ENCODE peak calls at places on chromosomes 1 and 21, in ten cellular contexts. One of them, this sample, is unnamed.

GRCh38 chr1:233033366-233033765 is 83.0 kb downstream of the NTPCR start:
- DNase-seq in GM06990: no peak
- DNase-seq in coronary artery: no peak
- DNase-seq in tibial nerve: no peak
- DNase-seq in uterus: no peak
- DNase-seq in adrenal gland: no peak
- DNase-seq in colonic mucosa: no peak
- DNase-seq in cardiac muscle cell: peak
- DNase-seq in neural progenitor cell: no peak
- DNase-seq in foreskin fibroblast: peak
- DNase-seq in this sample: no peak

GRCh38 chr1:29584362-29584761 is 348.0 kb downstream of the PTPRU start:
- DNase-seq in coronary artery: peak
- DNase-seq in foreskin fibroblast: no peak
- DNase-seq in tibial nerve: no peak
- DNase-seq in neural progenitor cell: no peak
- DNase-seq in GM06990: no peak
- DNase-seq in colonic mucosa: no peak
- DNase-seq in adrenal gland: no peak
- DNase-seq in uterus: no peak
- DNase-seq in cardiac muscle cell: no peak
- DNase-seq in this sample: no peak

GRCh38 chr1:201385299-201385891 is 7.9 kb upstream of the TNNT2 start:
- DNase-seq in neural progenitor cell: peak
- DNase-seq in tibial nerve: no peak
- DNase-seq in GM06990: no peak
- DNase-seq in colonic mucosa: peak
- DNase-seq in cardiac muscle cell: peak
- DNase-seq in coronary artery: no peak
- DNase-seq in foreskin fibroblast: peak
- DNase-seq in adrenal gland: no peak
- DNase-seq in uterus: no peak
- DNase-seq in this sample: peak

GRCh38 chr1:75529488-75529887 is 81.4 kb downstream of the SLC44A5 start:
- DNase-seq in neural progenitor cell: peak
- DNase-seq in foreskin fibroblast: no peak
- DNase-seq in uterus: no peak
- DNase-seq in adrenal gland: no peak
- DNase-seq in cardiac muscle cell: peak
- DNase-seq in colonic mucosa: no peak
- DNase-seq in tibial nerve: no peak
- DNase-seq in GM06990: no peak
- DNase-seq in coronary artery: no peak
- DNase-seq in this sample: no peak

GRCh38 chr1:240820816-240821215 is 208.9 kb upstream of the GREM2 start:
- DNase-seq in colonic mucosa: no peak
- DNase-seq in adrenal gland: no peak
- DNase-seq in foreskin fibroblast: no peak
- DNase-seq in cardiac muscle cell: no peak
- DNase-seq in tibial nerve: no peak
- DNase-seq in uterus: no peak
- DNase-seq in coronary artery: no peak
- DNase-seq in neural progenitor cell: no peak
- DNase-seq in GM06990: peak
- DNase-seq in this sample: no peak

GRCh38 chr1:217425528-217425927 is 205.4 kb downstream of the GPATCH2 start:
- DNase-seq in adrenal gland: no peak
- DNase-seq in cardiac muscle cell: peak
- DNase-seq in coronary artery: no peak
- DNase-seq in foreskin fibroblast: peak
- DNase-seq in tibial nerve: no peak
- DNase-seq in uterus: no peak
- DNase-seq in GM06990: no peak
- DNase-seq in neural progenitor cell: peak
- DNase-seq in colonic mucosa: no peak
- DNase-seq in this sample: no peak

GRCh38 chr21:29334717-29335428 is 36.2 kb downstream of the BACH1 start:
- DNase-seq in cardiac muscle cell: peak
- DNase-seq in coronary artery: no peak
- DNase-seq in colonic mucosa: no peak
- DNase-seq in foreskin fibroblast: peak
- DNase-seq in GM06990: no peak
- DNase-seq in uterus: no peak
- DNase-seq in adrenal gland: no peak
- DNase-seq in neural progenitor cell: no peak
- DNase-seq in tibial nerve: no peak
- DNase-seq in this sample: no peak

GRCh38 chr1:217205578-217205977 is 425.3 kb downstream of the GPATCH2 start:
- DNase-seq in uterus: no peak
- DNase-seq in cardiac muscle cell: no peak
- DNase-seq in colonic mucosa: no peak
- DNase-seq in tibial nerve: no peak
- DNase-seq in foreskin fibroblast: no peak
- DNase-seq in neural progenitor cell: no peak
- DNase-seq in GM06990: no peak
- DNase-seq in coronary artery: no peak
- DNase-seq in adrenal gland: no peak
- DNase-seq in this sample: no peak

GRCh38 chr1:116448785-116449385 is 75.8 kb downstream of the ATP1A1 start:
- DNase-seq in coronary artery: no peak
- DNase-seq in tibial nerve: no peak
- DNase-seq in GM06990: no peak
- DNase-seq in foreskin fibroblast: peak
- DNase-seq in colonic mucosa: no peak
- DNase-seq in cardiac muscle cell: peak
- DNase-seq in adrenal gland: no peak
- DNase-seq in neural progenitor cell: no peak
- DNase-seq in uterus: no peak
- DNase-seq in this sample: no peak

GRCh38 chr1:212700892-212701819 is 1.5 kb upstream of the BATF3 start:
- DNase-seq in cardiac muscle cell: peak
- DNase-seq in foreskin fibroblast: peak
- DNase-seq in GM06990: no peak
- DNase-seq in uterus: peak
- DNase-seq in adrenal gland: peak
- DNase-seq in coronary artery: no peak
- DNase-seq in neural progenitor cell: peak
- DNase-seq in colonic mucosa: peak
- DNase-seq in tibial nerve: no peak
- DNase-seq in this sample: peak

GRCh38 chr1:29186252-29186651 is 4.6 kb upstream of the SRSF4 start:
- DNase-seq in GM06990: no peak
- DNase-seq in tibial nerve: no peak
- DNase-seq in neural progenitor cell: no peak
- DNase-seq in cardiac muscle cell: no peak
- DNase-seq in foreskin fibroblast: peak
- DNase-seq in uterus: no peak
- DNase-seq in colonic mucosa: no peak
- DNase-seq in coronary artery: no peak
- DNase-seq in adrenal gland: no peak
- DNase-seq in this sample: no peak

GRCh38 chr1:155976913-155977606 is 1.3 kb downstream of the ARHGEF2 start:
- DNase-seq in neural progenitor cell: no peak
- DNase-seq in GM06990: no peak
- DNase-seq in colonic mucosa: no peak
- DNase-seq in tibial nerve: no peak
- DNase-seq in uterus: no peak
- DNase-seq in adrenal gland: no peak
- DNase-seq in foreskin fibroblast: no peak
- DNase-seq in cardiac muscle cell: no peak
- DNase-seq in coronary artery: no peak
- DNase-seq in this sample: no peak

GRCh38 chr21:41781047-41781405 is 14.2 kb upstream of the RIPK4 start:
- DNase-seq in neural progenitor cell: no peak
- DNase-seq in adrenal gland: no peak
- DNase-seq in foreskin fibroblast: no peak
- DNase-seq in tibial nerve: no peak
- DNase-seq in GM06990: no peak
- DNase-seq in coronary artery: no peak
- DNase-seq in colonic mucosa: no peak
- DNase-seq in uterus: no peak
- DNase-seq in cardiac muscle cell: no peak
- DNase-seq in this sample: no peak

DNA sequence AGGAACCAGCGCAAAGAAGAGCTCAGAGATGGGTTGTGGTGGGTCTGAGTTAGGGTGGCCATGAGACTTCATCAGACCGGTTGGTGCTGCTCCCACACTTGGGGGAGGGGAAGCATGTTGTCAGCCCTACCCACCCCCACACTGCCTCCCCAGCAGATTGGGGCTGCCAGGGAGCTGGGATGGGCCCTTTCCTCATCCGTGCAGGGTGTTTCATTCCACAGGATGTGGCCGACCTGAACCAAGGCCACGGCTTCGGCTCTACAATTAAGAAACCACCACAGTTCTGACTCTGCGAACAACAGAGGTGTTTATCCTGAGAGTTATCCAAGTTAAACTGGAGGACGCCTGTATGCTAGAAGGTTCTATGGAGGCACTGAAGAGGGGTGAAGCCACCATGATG is 171.2 kb downstream of the ETS2 start:
- DNase-seq in adrenal gland: no peak
- DNase-seq in uterus: no peak
- DNase-seq in GM06990: no peak
- DNase-seq in cardiac muscle cell: no peak
- DNase-seq in coronary artery: no peak
- DNase-seq in colonic mucosa: no peak
- DNase-seq in neural progenitor cell: no peak
- DNase-seq in tibial nerve: no peak
- DNase-seq in foreskin fibroblast: no peak
- DNase-seq in this sample: no peak
- TF ChIP-seq CTCF in adrenal gland: no peak
- TF ChIP-seq CTCF in uterus: no peak
- TF ChIP-seq CTCF in GM06990: no peak
- TF ChIP-seq CTCF in cardiac muscle cell: no peak
- TF ChIP-seq CTCF in coronary artery: no peak
- TF ChIP-seq CTCF in colonic mucosa: no peak
- TF ChIP-seq CTCF in neural progenitor cell: no peak
- TF ChIP-seq CTCF in tibial nerve: no peak
- TF ChIP-seq CTCF in foreskin fibroblast: no peak
- TF ChIP-seq CTCF in this sample: no peak

DNA sequence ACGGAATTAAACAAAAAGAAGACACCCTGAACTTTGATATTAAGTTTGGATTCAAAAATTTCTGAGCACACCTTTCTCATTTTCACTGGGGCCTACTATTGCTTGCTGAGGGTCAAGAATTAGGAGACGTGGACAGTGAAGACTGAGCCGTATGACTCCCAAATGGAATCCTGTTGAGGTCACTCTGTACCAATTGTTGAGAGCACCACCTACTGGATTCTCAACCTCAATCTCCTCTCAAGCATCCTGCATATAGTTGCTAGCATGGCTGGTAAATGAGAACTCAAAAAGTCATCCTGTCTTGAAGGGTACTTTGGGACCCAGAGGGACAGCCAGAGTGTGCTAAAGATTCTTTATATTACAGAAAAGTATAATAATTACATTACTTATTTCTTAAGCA is 20.2 kb upstream of the MTR start:
- DNase-seq in tibial nerve: no peak
- DNase-seq in coronary artery: no peak
- DNase-seq in uterus: no peak
- DNase-seq in colonic mucosa: no peak
- DNase-seq in GM06990: no peak
- DNase-seq in neural progenitor cell: peak
- DNase-seq in adrenal gland: no peak
- DNase-seq in foreskin fibroblast: peak
- DNase-seq in cardiac muscle cell: peak
- DNase-seq in this sample: no peak
- TF ChIP-seq CTCF in tibial nerve: no peak
- TF ChIP-seq CTCF in coronary artery: no peak
- TF ChIP-seq CTCF in uterus: peak
- TF ChIP-seq CTCF in colonic mucosa: no peak
- TF ChIP-seq CTCF in GM06990: peak
- TF ChIP-seq CTCF in neural progenitor cell: peak
- TF ChIP-seq CTCF in adrenal gland: no peak
- TF ChIP-seq CTCF in foreskin fibroblast: peak
- TF ChIP-seq CTCF in cardiac muscle cell: peak
- TF ChIP-seq CTCF in this sample: peak

GRCh38 chr1:94237291-94238226 is at the start of gene ARHGAP29:
- DNase-seq in cardiac muscle cell: peak
- DNase-seq in coronary artery: peak
- DNase-seq in foreskin fibroblast: peak
- DNase-seq in neural progenitor cell: peak
- DNase-seq in colonic mucosa: peak
- DNase-seq in uterus: peak
- DNase-seq in tibial nerve: peak
- DNase-seq in adrenal gland: peak
- DNase-seq in GM06990: peak
- DNase-seq in this sample: peak
- TF ChIP-seq CTCF in cardiac muscle cell: peak
- TF ChIP-seq CTCF in coronary artery: no peak
- TF ChIP-seq CTCF in foreskin fibroblast: no peak
- TF ChIP-seq CTCF in neural progenitor cell: peak
- TF ChIP-seq CTCF in colonic mucosa: no peak
- TF ChIP-seq CTCF in uterus: no peak
- TF ChIP-seq CTCF in tibial nerve: no peak
- TF ChIP-seq CTCF in adrenal gland: no peak
- TF ChIP-seq CTCF in GM06990: no peak
- TF ChIP-seq CTCF in this sample: no peak

DNA sequence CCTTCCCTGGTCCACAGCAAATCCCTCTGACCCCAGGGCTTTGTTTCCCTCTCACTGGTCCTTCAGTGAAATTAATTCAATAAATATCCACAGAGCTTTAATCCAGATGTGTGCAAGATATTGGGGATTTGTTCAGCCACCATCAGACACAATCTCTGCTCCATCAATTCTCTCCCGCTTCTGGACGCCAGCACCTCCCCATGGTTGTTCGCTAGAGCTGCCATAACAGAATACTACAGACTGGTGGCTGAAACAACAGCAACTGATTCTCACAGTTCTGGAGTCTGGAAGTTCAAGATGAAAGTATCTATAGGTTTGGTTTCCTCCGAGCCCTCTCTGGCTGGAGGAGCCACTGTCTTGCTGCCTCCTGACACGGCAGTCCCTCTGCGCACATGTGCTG is 303.9 kb downstream of the SMYD3 start:
- DNase-seq in colonic mucosa: no peak
- DNase-seq in coronary artery: no peak
- DNase-seq in adrenal gland: no peak
- DNase-seq in cardiac muscle cell: no peak
- DNase-seq in tibial nerve: no peak
- DNase-seq in uterus: no peak
- DNase-seq in foreskin fibroblast: no peak
- DNase-seq in GM06990: no peak
- DNase-seq in neural progenitor cell: no peak
- DNase-seq in this sample: no peak
- TF ChIP-seq CTCF in colonic mucosa: no peak
- TF ChIP-seq CTCF in coronary artery: no peak
- TF ChIP-seq CTCF in adrenal gland: no peak
- TF ChIP-seq CTCF in cardiac muscle cell: no peak
- TF ChIP-seq CTCF in tibial nerve: no peak
- TF ChIP-seq CTCF in uterus: no peak
- TF ChIP-seq CTCF in foreskin fibroblast: no peak
- TF ChIP-seq CTCF in GM06990: no peak
- TF ChIP-seq CTCF in neural progenitor cell: no peak
- TF ChIP-seq CTCF in this sample: no peak

DNA sequence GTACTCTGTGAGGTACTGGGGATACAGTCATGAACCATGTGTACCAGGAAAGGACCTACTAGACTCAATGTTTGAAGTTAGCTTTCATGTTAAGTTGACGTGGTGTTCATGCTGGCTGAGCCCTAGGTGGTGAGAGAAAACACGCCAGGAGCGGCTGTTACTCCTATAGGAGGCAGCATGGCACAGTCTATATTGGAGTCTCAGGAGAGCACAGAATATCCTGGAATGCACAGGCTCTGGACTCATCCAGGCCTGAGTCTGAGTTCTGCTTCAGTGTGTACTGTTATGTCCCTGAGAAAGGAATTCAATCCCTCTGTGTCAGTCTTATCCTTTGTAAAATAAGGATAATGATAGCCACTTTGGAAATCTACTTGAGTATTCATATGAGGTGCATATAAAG is 41.2 kb downstream of the DPT start:
- DNase-seq in foreskin fibroblast: no peak
- DNase-seq in neural progenitor cell: peak
- DNase-seq in adrenal gland: no peak
- DNase-seq in colonic mucosa: no peak
- DNase-seq in coronary artery: no peak
- DNase-seq in uterus: no peak
- DNase-seq in cardiac muscle cell: peak
- DNase-seq in GM06990: no peak
- DNase-seq in tibial nerve: no peak
- DNase-seq in this sample: no peak
- TF ChIP-seq CTCF in foreskin fibroblast: no peak
- TF ChIP-seq CTCF in neural progenitor cell: peak
- TF ChIP-seq CTCF in adrenal gland: no peak
- TF ChIP-seq CTCF in colonic mucosa: no peak
- TF ChIP-seq CTCF in coronary artery: no peak
- TF ChIP-seq CTCF in uterus: no peak
- TF ChIP-seq CTCF in cardiac muscle cell: peak
- TF ChIP-seq CTCF in GM06990: no peak
- TF ChIP-seq CTCF in tibial nerve: no peak
- TF ChIP-seq CTCF in this sample: no peak